ENCODE peak calls at places on chromosome 14, in four cellular contexts. One of them, this sample, is unnamed.

GRCh38 chr14:65359503-65359902 is 53.0 kb upstream of the FUT8 start:
- DNase-seq in mammary epithelial cell: peak
- DNase-seq in GM23248: peak
- DNase-seq in A549: no peak
- DNase-seq in this sample: no peak

GRCh38 chr14:69199786-69200185 is 8.5 kb downstream of the EXD2 start:
- DNase-seq in mammary epithelial cell: no peak
- DNase-seq in A549: no peak
- DNase-seq in GM23248: no peak
- DNase-seq in this sample: no peak

GRCh38 chr14:41385787-41386186 is 220.9 kb upstream of the LRFN5 start:
- DNase-seq in mammary epithelial cell: no peak
- DNase-seq in GM23248: no peak
- DNase-seq in A549: no peak
- DNase-seq in this sample: no peak

GRCh38 chr14:94373708-94374107 is 14.7 kb downstream of the SERPINA1 start:
- DNase-seq in A549: peak
- DNase-seq in GM23248: peak
- DNase-seq in mammary epithelial cell: peak
- DNase-seq in this sample: no peak

GRCh38 chr14:103545915-103546650 is 16.4 kb downstream of the BAG5 start:
- DNase-seq in GM23248: no peak
- DNase-seq in mammary epithelial cell: no peak
- DNase-seq in A549: no peak
- DNase-seq in this sample: no peak

GRCh38 chr14:102125546-102125945 is 14.2 kb upstream of the WDR20 start:
- DNase-seq in A549: peak
- DNase-seq in mammary epithelial cell: no peak
- DNase-seq in GM23248: no peak
- DNase-seq in this sample: no peak

GRCh38 chr14:32821989-32822653 is 116.6 kb upstream of the NPAS3 start:
- DNase-seq in A549: no peak
- DNase-seq in mammary epithelial cell: no peak
- DNase-seq in GM23248: no peak
- DNase-seq in this sample: no peak

GRCh38 chr14:102560436-102561261 is 31.8 kb upstream of the RCOR1 start:
- DNase-seq in A549: no peak
- DNase-seq in mammary epithelial cell: no peak
- DNase-seq in GM23248: no peak
- DNase-seq in this sample: peak

GRCh38 chr14:89491701-89492381 is 74.8 kb upstream of the FOXN3 start:
- DNase-seq in mammary epithelial cell: no peak
- DNase-seq in A549: no peak
- DNase-seq in GM23248: no peak
- DNase-seq in this sample: no peak

GRCh38 chr14:35389315-35389667 is 15.3 kb downstream of the NFKBIA start:
- DNase-seq in mammary epithelial cell: no peak
- DNase-seq in GM23248: no peak
- DNase-seq in A549: no peak
- DNase-seq in this sample: no peak

DNA sequence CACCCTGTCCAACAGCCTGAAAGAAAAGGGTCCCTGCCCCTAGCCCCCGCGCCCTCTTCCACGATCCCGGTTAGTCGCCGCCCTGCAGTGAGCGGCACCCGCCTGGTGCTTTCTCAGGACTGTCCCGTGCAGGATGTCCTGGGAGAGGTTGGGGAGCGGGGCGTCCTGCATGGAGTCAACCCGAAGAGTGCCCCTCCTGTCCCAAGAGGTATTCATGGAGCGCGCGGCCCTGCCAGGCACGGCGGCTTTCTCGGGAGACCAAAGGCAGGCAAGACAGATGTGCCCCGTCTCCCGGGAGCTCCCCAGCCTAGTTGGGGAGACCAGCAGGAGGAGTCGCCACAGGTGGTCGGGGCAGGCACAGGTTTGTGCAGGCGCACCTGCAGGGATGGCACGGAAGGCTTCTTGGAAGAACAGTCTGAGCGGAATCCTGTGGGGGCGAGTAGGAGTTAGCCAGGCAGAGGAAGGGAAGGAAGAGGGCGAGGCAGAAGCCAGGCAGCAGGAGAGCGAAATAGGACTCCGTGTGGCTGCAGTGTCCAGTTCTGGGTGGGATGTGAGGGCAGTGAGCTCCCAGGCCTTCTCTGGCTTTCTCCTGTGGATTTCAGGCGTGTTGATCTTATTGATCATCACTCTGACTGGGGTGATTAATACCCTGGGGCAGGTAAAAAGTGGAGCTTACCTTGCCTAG is 723 bp downstream of the SIVA1 start:
- DNase-seq in mammary epithelial cell: peak
- DNase-seq in A549: no peak
- DNase-seq in GM23248: peak
- DNase-seq in this sample: peak
- H3K4me3 ChIP-seq in mammary epithelial cell: peak
- H3K4me3 ChIP-seq in A549: peak
- H3K4me3 ChIP-seq in GM23248: peak
- H3K4me3 ChIP-seq in this sample: peak

GRCh38 chr14:56807586-56808168 is 2.6 kb downstream of the OTX2 start:
- DNase-seq in A549: no peak
- DNase-seq in GM23248: no peak
- DNase-seq in mammary epithelial cell: no peak
- DNase-seq in this sample: no peak
- H3K4me2 ChIP-seq in A549: no peak
- H3K4me2 ChIP-seq in GM23248: no peak
- H3K4me2 ChIP-seq in mammary epithelial cell: no peak
- H3K4me2 ChIP-seq in this sample: no peak

GRCh38 chr14:60252630-60253029 is 3.6 kb downstream of the PPM1A start:
- DNase-seq in GM23248: no peak
- DNase-seq in A549: no peak
- DNase-seq in mammary epithelial cell: no peak
- DNase-seq in this sample: no peak

GRCh38 chr14:60248697-60249314 is at the start of gene PPM1A:
- DNase-seq in A549: peak
- DNase-seq in mammary epithelial cell: peak
- DNase-seq in GM23248: peak
- DNase-seq in this sample: peak

GRCh38 chr14:60249321-60250251 is 565 bp downstream of the PPM1A start:
- DNase-seq in mammary epithelial cell: peak
- DNase-seq in A549: peak
- DNase-seq in GM23248: peak
- DNase-seq in this sample: peak

GRCh38 chr14:60251877-60252276 is 2.9 kb downstream of the PPM1A start:
- DNase-seq in GM23248: no peak
- DNase-seq in A549: no peak
- DNase-seq in mammary epithelial cell: peak
- DNase-seq in this sample: no peak

GRCh38 chr14:60250318-60251035 is 1.5 kb downstream of the PPM1A start:
- DNase-seq in mammary epithelial cell: peak
- DNase-seq in GM23248: peak
- DNase-seq in A549: no peak
- DNase-seq in this sample: no peak
- H3K4me3 ChIP-seq in mammary epithelial cell: peak
- H3K4me3 ChIP-seq in GM23248: peak
- H3K4me3 ChIP-seq in A549: peak
- H3K4me3 ChIP-seq in this sample: peak

GRCh38 chr14:31038521-31039166 is 12.5 kb upstream of the STRN3 start:
- DNase-seq in A549: no peak
- DNase-seq in mammary epithelial cell: no peak
- DNase-seq in GM23248: peak
- DNase-seq in this sample: no peak

GRCh38 chr14:31042300-31042699 is 16.1 kb upstream of the STRN3 start:
- DNase-seq in GM23248: no peak
- DNase-seq in mammary epithelial cell: no peak
- DNase-seq in A549: no peak
- DNase-seq in this sample: no peak

GRCh38 chr14:31043379-31043778 is 17.2 kb upstream of the STRN3 start:
- DNase-seq in mammary epithelial cell: no peak
- DNase-seq in A549: no peak
- DNase-seq in GM23248: no peak
- DNase-seq in this sample: no peak

GRCh38 chr14:31036552-31036951 is 10.4 kb upstream of the STRN3 start:
- DNase-seq in A549: no peak
- DNase-seq in mammary epithelial cell: no peak
- DNase-seq in GM23248: no peak
- DNase-seq in this sample: no peak

DNA sequence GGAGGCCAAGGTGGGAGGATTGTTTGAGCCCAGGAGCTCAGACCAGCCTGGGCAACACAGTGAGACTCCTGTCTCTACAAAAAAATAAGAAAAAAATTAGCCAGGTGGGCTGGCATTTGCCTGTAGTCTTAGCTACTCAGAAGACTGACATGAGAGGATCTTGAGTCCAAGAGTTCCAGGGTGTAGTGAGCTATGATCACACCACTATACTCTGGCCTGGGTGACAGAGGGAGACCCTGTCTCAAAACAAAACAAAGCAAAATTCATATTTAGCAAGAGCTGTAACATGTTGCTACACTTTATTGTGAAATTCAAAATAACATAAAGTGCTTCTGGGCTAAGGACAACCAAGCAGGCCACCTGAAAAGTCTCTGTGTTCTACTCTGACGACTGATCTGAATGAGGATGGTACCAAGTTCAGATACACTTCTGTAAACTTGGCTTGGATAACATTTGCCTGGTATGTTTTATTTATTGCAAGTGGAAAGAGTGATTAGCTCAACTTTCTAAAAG is 11.6 kb upstream of the STRN3 start:
- DNase-seq in GM23248: no peak
- DNase-seq in mammary epithelial cell: no peak
- DNase-seq in A549: no peak
- DNase-seq in this sample: no peak
- H3K4me2 ChIP-seq in GM23248: no peak
- H3K4me2 ChIP-seq in mammary epithelial cell: no peak
- H3K4me2 ChIP-seq in A549: no peak
- H3K4me2 ChIP-seq in this sample: no peak

GRCh38 chr14:104739026-104739425 is 13.9 kb upstream of the SIVA1 start:
- DNase-seq in A549: no peak
- DNase-seq in GM23248: no peak
- DNase-seq in mammary epithelial cell: no peak
- DNase-seq in this sample: no peak
- H3K4me3 ChIP-seq in A549: no peak
- H3K4me3 ChIP-seq in GM23248: no peak
- H3K4me3 ChIP-seq in mammary epithelial cell: no peak
- H3K4me3 ChIP-seq in this sample: no peak

GRCh38 chr14:77342726-77343397 is 22.0 kb downstream of the GSTZ1 start:
- DNase-seq in GM23248: no peak
- DNase-seq in mammary epithelial cell: no peak
- DNase-seq in A549: no peak
- DNase-seq in this sample: no peak
- H3K4me2 ChIP-seq in GM23248: no peak
- H3K4me2 ChIP-seq in mammary epithelial cell: no peak
- H3K4me2 ChIP-seq in A549: no peak
- H3K4me2 ChIP-seq in this sample: no peak